ENCODE peak calls at places on chromosomes 4 and X, in six cellular contexts. Z, C, J, S, Y and L are unnamed samples.

GRCh38 chr4:37748546-37748945 is 62.4 kb upstream of the RELL1 start:
- DNase-seq in C (no peak), S (no peak), Y (no peak), Z (no peak), J (no peak), L (no peak)

GRCh38 chrX:6184900-6185515 is 43.7 kb downstream of the NLGN4X start:
- DNase-seq in C (no peak), Z (peak), J (no peak), S (no peak), Y (no peak), L (no peak)

GRCh38 chr4:82786004-82786400 is 12.6 kb downstream of the SCD5 start:
- DNase-seq in C (no peak), J (no peak), Z (no peak), Y (no peak), S (no peak), L (no peak)

GRCh38 chr4:28229092-28229491 is 1368.5 kb downstream of the STIM2 start:
- DNase-seq in S (no peak), Z (no peak), Y (no peak), J (no peak), C (no peak), L (no peak)

GRCh38 chrX:96102997-96103396 is 581.6 kb upstream of the DIAPH2 start:
- DNase-seq in S (no peak), Z (no peak), C (no peak), J (no peak), Y (no peak), L (no peak)

GRCh38 chrX:97363843-97364242 is 480.1 kb downstream of the RPA4 start:
- DNase-seq in Z (no peak), J (no peak), Y (no peak), C (no peak), S (peak), L (peak)

GRCh38 chr4:184441461-184442392 is 32.6 kb downstream of the IRF2 start:
- DNase-seq in Z (peak), J (peak), S (no peak), Y (no peak), C (no peak), L (no peak)

GRCh38 chrX:43862434-43862833 is 19.8 kb downstream of the MAOB start:
- DNase-seq in Z (no peak), J (no peak), S (no peak), Y (no peak), C (no peak), L (no peak)

GRCh38 chr4:72430988-72431387 is 138.0 kb downstream of the ADAMTS3 start:
- DNase-seq in J (no peak), Y (no peak), C (no peak), Z (no peak), S (no peak), L (no peak)